ENCODE peak calls at places on chromosomes 3 and 15, in four cellular contexts. S is lower leg skin, R is trophoblast cell, M is GM03348. T is an unnamed sample.

GRCh38 chr3:114718071-114718896 is 424.5 kb downstream of the TIGIT start:
- DNase-seq in S (no peak), R (no peak), M (no peak), T (no peak)

GRCh38 chr3:123292321-123293310 is 90.9 kb downstream of the SEC22A start:
- DNase-seq in S (peak), R (no peak), M (no peak), T (no peak)

GRCh38 chr3:184656991-184657669 is 54.7 kb downstream of the MAGEF1 start:
- DNase-seq in S (no peak), R (peak), M (no peak), T (peak)

GRCh38 chr3:30017882-30018281 is 588.5 kb upstream of the TGFBR2 start:
- DNase-seq in S (no peak), R (no peak), M (no peak), T (no peak)

GRCh38 chr15:80931721-80932609 is 57.7 kb downstream of the MESD start:
- DNase-seq in S (no peak), R (no peak), M (no peak), T (no peak)

GRCh38 chr15:56367156-56367555 is 1.9 kb downstream of the TEX9 start:
- DNase-seq in S (no peak), R (no peak), M (no peak), T (no peak)

GRCh38 chr3:10365791-10366190 is 44.9 kb upstream of the SEC13 start:
- DNase-seq in S (no peak), R (no peak), M (no peak), T (peak)

GRCh38 chr3:118713502-118714207 is 321.0 kb downstream of the IGSF11 start:
- DNase-seq in S (no peak), R (no peak), M (no peak), T (no peak)

GRCh38 chr3:114453296-114453888 is 159.6 kb downstream of the TIGIT start:
- DNase-seq in S (no peak), R (no peak), M (no peak), T (no peak)

GRCh38 chr15:35293353-35294130 is 208.4 kb upstream of the NANOGP8 start:
- DNase-seq in S (no peak), R (peak), M (peak), T (peak)

GRCh38 chr15:72231847-72232461 is 964 bp upstream of the PKM start:
- DNase-seq in S (peak), R (peak), M (peak), T (peak)

GRCh38 chr3:112653881-112654300 is 12.9 kb upstream of the CCDC80 start:
- DNase-seq in S (no peak), R (peak), M (peak), T (peak)

GRCh38 chr3:105254154-105254553 is 112.6 kb upstream of the ALCAM start:
- DNase-seq in S (no peak), R (no peak), M (no peak), T (no peak)

GRCh38 chr15:56036546-56037067 is 43.2 kb upstream of the NEDD4 start:
- DNase-seq in S (no peak), R (peak), M (no peak), T (no peak)

GRCh38 chr15:41798607-41799487 is 24.6 kb downstream of the MAPKBP1 start:
- DNase-seq in S (no peak), R (peak), M (peak), T (no peak)

GRCh38 chr3:191139771-191140170 is 59.3 kb upstream of the OSTN start:
- DNase-seq in S (no peak), R (no peak), M (peak), T (no peak)

GRCh38 chr3:106534206-106534605 is 665.4 kb upstream of the CBLB start:
- DNase-seq in S (no peak), R (no peak), M (no peak), T (peak)

GRCh38 chr3:79651536-79652065 is 116.2 kb downstream of the ROBO1 start:
- DNase-seq in S (no peak), R (no peak), M (no peak), T (peak)

GRCh38 chr15:70237626-70238025 is 139.9 kb upstream of the TLE3 start:
- DNase-seq in S (peak), R (no peak), M (no peak), T (no peak)

T was measured in iris pigment epithelial cell.